ENCODE peak calls at places on chromosome 3, in five cellular contexts. S is endothelial cell of umbilical vein; O is CD8-positive, alpha-beta T cell; C is HL-60; E is colonic mucosa. A is an unnamed sample.

GRCh38 chr3:189099031-189099471 is 72.7 kb upstream of the TPRG1 start:
- DNase-seq in S (no peak), O (no peak), C (no peak), E (peak; percentile 51), A (no peak)

GRCh38 chr3:142542054-142542453 is 36.5 kb downstream of the ATR start:
- DNase-seq in S (no peak), O (no peak), C (no peak), E (no peak), A (no peak)

GRCh38 chr3:29822051-29822450 is 541.2 kb downstream of the RBMS3 start:
- DNase-seq in S (peak; percentile 28), O (no peak), C (no peak), E (no peak), A (peak; percentile 15)

GRCh38 chr3:120357807-120358206 is 8.7 kb upstream of the LRRC58 start:
- DNase-seq in S (no peak), O (no peak), C (no peak), E (no peak), A (no peak)

GRCh38 chr3:150875548-150875947 is 29.7 kb downstream of the MINDY4B start:
- DNase-seq in S (no peak), O (no peak), C (peak; percentile 8), E (no peak), A (no peak)

GRCh38 chr3:66816110-66816761 is 181.9 kb upstream of the KBTBD8 start:
- DNase-seq in S (peak; percentile 64), O (no peak), C (no peak), E (no peak), A (peak; percentile 71)

GRCh38 chr3:124401841-124402240 is 328.4 kb upstream of the UMPS start:
- DNase-seq in S (no peak), O (no peak), C (no peak), E (no peak), A (no peak)

GRCh38 chr3:30142946-30143345 is 463.5 kb upstream of the TGFBR2 start:
- DNase-seq in S (no peak), O (no peak), C (no peak), E (no peak), A (no peak)

GRCh38 chr3:139113231-139113749 is 68.6 kb upstream of the PRR23C start:
- DNase-seq in S (no peak), O (no peak), C (no peak), E (no peak), A (no peak)

GRCh38 chr3:8963137-8963853 is at the start of gene RAD18:
- DNase-seq in S (peak; percentile 91), O (peak; percentile 89), C (peak; percentile 91), E (peak; percentile 94), A (peak; percentile 88)

GRCh38 chr3:129596194-129597086 is 10.0 kb downstream of the PLXND1 start:
- DNase-seq in S (peak; percentile 98), O (no peak), C (peak; percentile 76), E (peak; percentile 67), A (peak; percentile 50)

GRCh38 chr3:16279417-16279816 is 14.4 kb downstream of the OXNAD1 start:
- DNase-seq in S (no peak), O (no peak), C (no peak), E (no peak), A (no peak)

GRCh38 chr3:158737987-158738615 is 5.8 kb upstream of the RARRES1 start:
- DNase-seq in S (no peak), O (no peak), C (no peak), E (no peak), A (no peak)

GRCh38 chr3:128011140-128011539 is 41.1 kb upstream of the SEC61A1 start:
- DNase-seq in S (no peak), O (no peak), C (no peak), E (peak; percentile 55), A (no peak)

GRCh38 chr3:5267253-5267652 is 79.7 kb downstream of the EDEM1 start:
- DNase-seq in S (no peak), O (no peak), C (no peak), E (no peak), A (no peak)

GRCh38 chr3:195522254-195523023 is 20.7 kb downstream of the PPP1R2 start:
- DNase-seq in S (peak; percentile 38), O (no peak), C (no peak), E (peak; percentile 26), A (peak; percentile 20)

GRCh38 chr3:195526492-195526891 is 16.6 kb downstream of the PPP1R2 start:
- DNase-seq in S (no peak), O (no peak), C (no peak), E (no peak), A (no peak)

GRCh38 chr3:195524171-195524896 is 18.8 kb downstream of the PPP1R2 start:
- DNase-seq in S (no peak), O (no peak), C (no peak), E (no peak), A (no peak)
- H3K4me3 ChIP-seq in S (no peak overlapping the region), O (no peak overlapping the region), C (no peak overlapping the region), E (no peak overlapping the region), A (no peak overlapping the region)

GRCh38 chr3:185820973-185821758 is 3.7 kb downstream of the IGF2BP2 start:
- DNase-seq in S (peak; percentile 82), O (no peak), C (no peak), E (no peak), A (no peak)
- H3K4me3 ChIP-seq in S (peak overlapping the region; percentile 87), O (no peak overlapping the region), C (no peak overlapping the region), E (no peak overlapping the region), A (no peak overlapping the region)

GRCh38 chr3:187022403-187023029 is 92.2 kb downstream of the ST6GAL1 start:
- DNase-seq in S (no peak), O (no peak), C (no peak), E (no peak), A (no peak)

GRCh38 chr3:187025656-187026320 is 95.5 kb downstream of the ST6GAL1 start:
- DNase-seq in S (no peak), O (no peak), C (no peak), E (no peak), A (no peak)

GRCh38 chr3:187026321-187026678 is 96.0 kb downstream of the ST6GAL1 start:
- DNase-seq in S (no peak), O (no peak), C (no peak), E (no peak), A (no peak)

GRCh38 chr3:187025254-187025655 is 94.9 kb downstream of the ST6GAL1 start:
- DNase-seq in S (no peak), O (peak; percentile 18), C (no peak), E (no peak), A (no peak)

GRCh38 chr3:187024561-187025226 is 94.4 kb downstream of the ST6GAL1 start:
- DNase-seq in S (no peak), O (no peak), C (no peak), E (peak; percentile 15), A (no peak)
- H3K4me3 ChIP-seq in S (no peak overlapping the region), O (peak overlapping the region; percentile 71), C (no peak overlapping the region), E (no peak overlapping the region), A (no peak overlapping the region)

GRCh38 chr3:115071611-115072010 is 75.5 kb downstream of the ZBTB20 start:
- DNase-seq in S (peak; percentile 82), O (no peak), C (no peak), E (no peak), A (no peak)

GRCh38 chr3:115071122-115071521 is 76.0 kb downstream of the ZBTB20 start:
- DNase-seq in S (no peak), O (no peak), C (no peak), E (no peak), A (no peak)

GRCh38 chr3:115074502-115074901 is 72.6 kb downstream of the ZBTB20 start:
- DNase-seq in S (no peak), O (no peak), C (no peak), E (no peak), A (no peak)

GRCh38 chr3:115068799-115069198 is 78.3 kb downstream of the ZBTB20 start:
- DNase-seq in S (peak; percentile 59), O (no peak), C (no peak), E (no peak), A (no peak)

DNA sequence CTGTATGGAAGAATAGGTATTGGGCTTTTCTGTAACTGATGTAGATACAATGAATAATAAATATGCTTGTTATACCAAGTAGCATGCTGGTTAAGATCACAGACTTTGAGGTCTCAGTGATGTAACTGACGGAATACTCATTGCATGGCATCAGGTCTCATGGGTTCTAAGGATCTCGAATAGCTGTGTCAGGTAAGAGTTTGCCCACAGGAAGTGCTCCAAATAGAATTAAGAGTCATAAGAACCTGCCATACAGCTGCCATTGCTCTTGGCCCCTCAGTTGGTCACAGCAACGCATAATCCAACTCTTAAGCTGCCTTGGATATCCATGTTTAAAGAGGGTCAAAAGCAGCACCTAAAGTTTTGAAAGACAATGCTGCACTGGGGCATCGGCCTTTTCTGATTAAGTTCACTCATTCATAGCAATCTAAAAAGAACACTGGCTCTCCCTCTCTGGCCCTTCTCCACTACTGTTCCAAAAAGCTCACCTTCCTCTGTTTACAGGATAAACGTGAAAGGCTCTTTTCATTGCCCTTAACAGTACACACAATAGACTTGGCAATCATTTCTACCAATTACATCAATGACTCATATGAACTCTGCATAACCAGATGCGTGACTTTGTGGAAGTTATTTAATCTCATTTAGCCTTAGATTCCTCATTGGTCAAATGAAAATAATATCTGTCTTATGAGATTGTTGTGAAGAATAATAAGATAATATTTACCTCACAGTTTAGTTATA is 74.7 kb downstream of the ZBTB20 start:
- DNase-seq in S (peak; percentile 88), O (no peak), C (no peak), E (no peak), A (no peak)
- H3K4me3 ChIP-seq in S (no peak overlapping the region), O (no peak overlapping the region), C (no peak overlapping the region), E (no peak overlapping the region), A (no peak overlapping the region)

DNA sequence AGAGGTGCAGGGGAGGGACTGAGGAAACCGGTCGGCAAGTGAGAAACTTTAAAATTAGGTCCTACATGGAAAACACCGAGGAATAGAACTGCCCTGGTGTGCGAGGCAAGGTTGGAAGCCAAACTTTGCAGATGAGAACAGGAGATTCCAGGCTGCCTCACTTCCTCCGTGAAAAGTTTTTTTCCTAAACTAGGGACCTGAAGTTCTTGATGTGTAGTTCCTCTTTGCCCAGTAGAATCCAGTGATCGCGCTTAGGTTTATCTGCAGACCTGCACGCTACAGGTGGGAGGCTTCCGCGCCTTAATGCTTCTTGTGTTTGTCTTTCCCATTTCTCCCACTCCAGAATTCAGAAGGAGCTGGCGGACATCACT is 5.3 kb downstream of the UBE2E1 start:
- DNase-seq in S (no peak), O (no peak), C (no peak), E (peak; percentile 44), A (no peak)
- H3K4me3 ChIP-seq in S (peak overlapping the region; percentile 49), O (peak overlapping the region; percentile 68), C (peak overlapping the region; percentile 65), E (peak overlapping the region; percentile 68), A (peak overlapping the region; percentile 52)

GRCh38 chr3:140943781-140944547 is 2.3 kb downstream of the SLC25A36 start:
- DNase-seq in S (no peak), O (no peak), C (no peak), E (no peak), A (no peak)
- H3K4me3 ChIP-seq in S (no peak overlapping the region), O (peak overlapping the region; percentile 13), C (peak overlapping the region; percentile 88), E (no peak overlapping the region), A (no peak overlapping the region)

A was measured in Jurkat, Clone E6-1.